ENCODE peak calls at places on chromosomes 6 and 20, in seven cellular contexts. F is tibial nerve, D is K562, O is stomach, M is HepG2, I is GM12878, C is A549. S is an unnamed sample.

GRCh38 chr6:108876929-108877775 is 28.9 kb downstream of the ARMC2 start:
- DNase-seq in F (peak), D (no peak), O (peak), M (no peak), I (no peak), C (no peak), S (peak)

GRCh38 chr6:96923871-96924493 is 546 bp upstream of the KLHL32 start:
- DNase-seq in F (no peak), D (no peak), O (no peak), M (peak), I (no peak), C (no peak), S (no peak)

GRCh38 chr6:56649053-56649769 is 6.5 kb upstream of the DST start:
- DNase-seq in F (no peak), D (no peak), O (no peak), M (no peak), I (no peak), C (peak), S (no peak)

GRCh38 chr6:47254906-47255305 is 54.8 kb downstream of the TNFRSF21 start:
- DNase-seq in F (no peak), D (no peak), O (no peak), M (no peak), I (no peak), C (no peak), S (no peak)

GRCh38 chr6:5782783-5783567 is 223.8 kb downstream of the NRN1 start:
- DNase-seq in F (no peak), D (no peak), O (peak), M (peak), I (no peak), C (no peak), S (no peak)

GRCh38 chr6:139655783-139656705 is 281.6 kb upstream of the CITED2 start:
- DNase-seq in F (no peak), D (peak), O (peak), M (peak), I (no peak), C (peak), S (no peak)

GRCh38 chr6:111858347-111858746 is 14.9 kb downstream of the FYN start:
- DNase-seq in F (no peak), D (no peak), O (no peak), M (no peak), I (no peak), C (no peak), S (no peak)

GRCh38 chr20:1188347-1188746 is 3.6 kb upstream of the TMEM74B start:
- DNase-seq in F (no peak), D (no peak), O (no peak), M (no peak), I (no peak), C (no peak), S (no peak)

GRCh38 chr20:57372157-57372556 is 19.0 kb upstream of the RBM38 start:
- DNase-seq in F (no peak), D (no peak), O (no peak), M (no peak), I (no peak), C (no peak), S (no peak)

GRCh38 chr20:52812231-52812847 is 159.8 kb upstream of the TSHZ2 start:
- DNase-seq in F (no peak), D (peak), O (no peak), M (no peak), I (no peak), C (peak), S (no peak)

GRCh38 chr6:4714961-4715501 is 61.2 kb upstream of the CDYL start:
- DNase-seq in F (no peak), D (no peak), O (no peak), M (no peak), I (no peak), C (no peak), S (no peak)

GRCh38 chr6:129994410-129994809 is 24.0 kb upstream of the L3MBTL3 start:
- DNase-seq in F (no peak), D (no peak), O (no peak), M (no peak), I (no peak), C (no peak), S (no peak)

GRCh38 chr20:41889125-41889870 is 271.1 kb upstream of the CHD6 start:
- DNase-seq in F (no peak), D (peak), O (no peak), M (peak), I (no peak), C (peak), S (no peak)

GRCh38 chr6:108133594-108134179 is 32.1 kb upstream of the NR2E1 start:
- DNase-seq in F (no peak), D (peak), O (peak), M (peak), I (no peak), C (peak), S (peak)

GRCh38 chr6:41449399-41450245 is 96.6 kb upstream of the FOXP4 start:
- DNase-seq in F (peak), D (no peak), O (peak), M (peak), I (no peak), C (peak), S (peak)

GRCh38 chr6:33858804-33859203 is 55.0 kb upstream of the MLN start:
- DNase-seq in F (no peak), D (no peak), O (no peak), M (no peak), I (no peak), C (no peak), S (no peak)

GRCh38 chr6:122043421-122043820 is 356.0 kb upstream of the HSF2 start:
- DNase-seq in F (no peak), D (no peak), O (no peak), M (no peak), I (no peak), C (no peak), S (no peak)
- TF ChIP-seq EP300 in F (no peak), D (no peak), O (no peak), M (no peak), I (no peak), C (no peak), S (no peak)

GRCh38 chr20:17958326-17959256 is 10.0 kb downstream of the SNX5 start:
- DNase-seq in F (no peak), D (peak), O (no peak), M (peak), I (no peak), C (no peak), S (no peak)
- TF ChIP-seq POLR2A in F (no peak), D (no peak), O (no peak), M (peak), I (no peak), C (no peak), S (no peak)

GRCh38 chr20:44603327-44603726 is 20.9 kb downstream of the PKIG start:
- DNase-seq in F (no peak), D (peak), O (no peak), M (peak), I (no peak), C (no peak), S (no peak)
- TF ChIP-seq CTCF in F (no peak), D (peak), O (no peak), M (peak), I (peak), C (no peak), S (no peak)

DNA sequence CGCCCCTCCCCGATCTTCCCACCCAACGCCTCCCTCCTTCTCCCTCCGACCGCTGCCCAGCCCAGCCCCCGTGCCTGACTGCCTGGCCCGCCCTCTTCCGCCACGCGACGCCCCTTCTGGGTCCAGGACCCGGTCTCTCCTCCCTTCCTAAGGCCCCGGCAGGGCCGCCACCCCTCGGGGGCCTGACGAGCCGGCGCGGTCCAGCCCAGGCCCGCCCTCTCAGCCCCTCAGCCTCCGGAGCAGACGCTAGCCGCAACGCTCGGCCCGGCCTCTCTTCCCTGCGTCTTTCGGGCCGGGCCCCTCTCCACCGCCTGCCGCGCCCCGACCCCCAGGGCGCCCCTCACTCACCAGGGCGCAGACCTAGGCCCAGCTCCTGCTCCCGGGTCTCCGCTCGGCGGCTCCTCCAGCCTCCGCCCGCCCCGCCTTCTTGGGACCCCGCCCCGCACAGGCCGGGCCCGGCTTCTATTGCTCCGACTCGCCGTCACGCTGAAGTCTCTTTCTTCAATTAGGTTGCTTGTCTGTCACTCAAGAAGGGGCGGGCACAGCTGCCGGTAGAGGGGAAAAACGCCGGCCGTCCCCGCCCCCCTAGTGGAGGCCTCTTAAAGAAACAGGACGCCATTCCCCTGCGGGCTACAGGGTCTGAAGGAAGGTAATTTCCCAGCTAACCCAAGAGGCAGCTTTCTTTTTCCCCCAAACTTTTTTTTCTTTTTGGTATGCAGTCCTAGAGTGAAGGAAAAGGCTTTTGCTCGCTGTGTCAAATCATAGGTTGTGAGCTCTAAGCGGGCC is at the start of gene ELMO2:
- DNase-seq in F (peak), D (peak), O (peak), M (peak), I (peak), C (peak), S (peak)
- TF ChIP-seq EP300 in F (peak), D (no peak), O (no peak), M (no peak), I (no peak), C (no peak), S (no peak)

DNA sequence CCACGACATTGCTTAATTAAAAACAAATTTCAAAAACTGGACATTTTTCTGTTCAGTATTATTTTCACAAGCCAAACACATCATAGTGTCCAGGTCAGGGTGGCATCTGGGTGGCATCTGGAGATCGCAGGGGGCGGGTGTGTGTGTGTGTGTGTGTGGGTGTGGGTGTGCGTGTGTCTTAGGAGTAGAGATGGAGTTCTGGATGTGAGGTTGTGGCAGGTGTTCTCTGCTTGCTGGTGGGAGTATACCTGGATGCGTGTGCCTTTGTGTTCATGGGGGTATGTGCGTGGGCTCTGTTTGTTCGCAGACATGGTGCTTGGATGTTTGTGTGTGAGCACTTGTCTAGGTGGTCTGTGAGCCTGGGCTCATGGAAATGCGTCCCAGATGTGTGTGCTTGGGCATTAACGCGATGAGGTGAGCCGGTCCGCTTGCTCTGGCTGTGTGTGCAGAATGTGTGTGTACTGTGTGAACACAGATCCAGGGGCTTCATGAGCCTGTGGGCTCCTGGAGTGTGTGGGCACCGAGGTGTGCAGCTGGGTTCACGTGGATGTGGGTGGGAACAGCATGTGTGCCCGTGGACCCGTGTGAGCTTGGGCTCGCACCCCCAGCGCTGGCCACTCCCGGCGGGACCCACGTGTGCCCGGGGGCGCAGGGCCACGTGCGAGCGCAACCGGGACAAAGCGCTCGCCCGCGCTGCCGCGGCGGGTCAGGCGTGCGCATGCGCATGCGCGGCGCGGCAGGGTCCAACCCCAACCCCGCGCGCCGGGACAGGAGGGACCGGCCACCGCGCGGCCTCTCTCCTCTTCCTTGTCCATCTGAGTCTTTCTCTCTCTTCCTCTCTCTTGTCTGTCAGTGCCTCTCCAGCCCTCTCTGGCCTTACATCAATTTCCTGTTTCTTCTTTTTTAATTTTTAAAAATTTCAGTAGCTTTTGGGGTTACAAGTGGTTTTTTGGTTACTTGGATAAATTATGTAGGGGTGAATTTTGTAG is 60.4 kb downstream of the SRC start:
- DNase-seq in F (no peak), D (peak), O (peak), M (no peak), I (no peak), C (peak), S (peak)
- TF ChIP-seq POLR2A in F (no peak), D (peak), O (no peak), M (peak), I (peak), C (peak), S (no peak)

GRCh38 chr6:86706449-86706848 is 230.9 kb upstream of the HTR1E start:
- DNase-seq in F (no peak), D (peak), O (no peak), M (peak), I (no peak), C (no peak), S (no peak)
- TF ChIP-seq CTCF in F (no peak), D (peak), O (no peak), M (no peak), I (peak), C (no peak), S (no peak)

S was measured in ovary.